ENCODE peak calls at places on chromosomes 1 and 21, in five cellular contexts. Z, L, O, P and I are unnamed samples.
A peak's percentile ranks its signal among the peaks of the same experiment; 100 is the strongest.

GRCh38 chr1:233904979-233905415 is 521 bp downstream of the SLC35F3 start:
- DNase-seq in Z (peak; percentile 72), L (no peak), O (no peak), P (no peak), I (peak; percentile 30)

GRCh38 chr1:207849016-207849415 is 61.9 kb downstream of the CD34 start:
- DNase-seq in Z (no peak), L (no peak), O (no peak), P (no peak), I (no peak)

GRCh38 chr1:168136709-168137514 is at the start of gene GPR161:
- DNase-seq in Z (peak; percentile 72), L (peak; percentile 69), O (no peak), P (peak; percentile 38), I (peak; percentile 61)

GRCh38 chr21:42544544-42544943 is 30.9 kb downstream of the SLC37A1 start:
- DNase-seq in Z (no peak), L (no peak), O (no peak), P (no peak), I (no peak)

GRCh38 chr1:46735708-46736324 is 16.9 kb upstream of the EFCAB14 start:
- DNase-seq in Z (no peak), L (peak; percentile 36), O (no peak), P (peak; percentile 74), I (peak; percentile 69)

GRCh38 chr1:167221126-167221803 is 579 bp downstream of the POU2F1 start:
- DNase-seq in Z (peak; percentile 75), L (no peak), O (no peak), P (no peak), I (peak; percentile 53)

GRCh38 chr1:171286032-171286705 is 27.8 kb upstream of the FMO4 start:
- DNase-seq in Z (no peak), L (no peak), O (no peak), P (peak; percentile 6), I (no peak)

GRCh38 chr1:177243773-177244172 is 73.0 kb downstream of the BRINP2 start:
- DNase-seq in Z (no peak), L (peak; percentile 22), O (no peak), P (no peak), I (no peak)

GRCh38 chr1:114094303-114094663 is 59.4 kb downstream of the SYT6 start:
- DNase-seq in Z (no peak), L (no peak), O (no peak), P (no peak), I (no peak)

GRCh38 chr1:84598846-84599741 is 24.9 kb upstream of the CTBS start:
- DNase-seq in Z (no peak), L (no peak), O (no peak), P (peak; percentile 86), I (no peak)

GRCh38 chr21:20452935-20453334 is 545.3 kb upstream of the NCAM2 start:
- DNase-seq in Z (no peak), L (no peak), O (no peak), P (no peak), I (no peak)

GRCh38 chr1:84742653-84743052 is 52.4 kb upstream of the SSX2IP start:
- DNase-seq in Z (no peak), L (no peak), O (no peak), P (peak; percentile 21), I (no peak)

GRCh38 chr1:175548774-175549173 is 194.6 kb downstream of the TNR start:
- DNase-seq in Z (no peak), L (peak; percentile 36), O (no peak), P (no peak), I (no peak)

GRCh38 chr1:235102993-235103411 is 25.6 kb downstream of the TOMM20 start:
- DNase-seq in Z (peak; percentile 56), L (no peak), O (no peak), P (no peak), I (no peak)

GRCh38 chr1:118459871-118460270 is 274.8 kb upstream of the SPAG17 start:
- DNase-seq in Z (no peak), L (no peak), O (no peak), P (no peak), I (no peak)

GRCh38 chr1:118461154-118461553 is 276.1 kb upstream of the SPAG17 start:
- DNase-seq in Z (no peak), L (no peak), O (no peak), P (no peak), I (no peak)
- TF ChIP-seq CTCF in Z (peak; percentile 52), L (no peak), O (peak; percentile 13), P (peak; percentile 22), I (peak; percentile 49)

GRCh38 chr1:203528098-203528497 is 34.1 kb downstream of the OPTC start:
- DNase-seq in Z (no peak), L (no peak), O (no peak), P (no peak), I (no peak)
- TF ChIP-seq CTCF in Z (peak; percentile 19), L (no peak), O (no peak), P (no peak), I (no peak)

GRCh38 chr1:210397252-210397651 is 68.5 kb downstream of the HHAT start:
- DNase-seq in Z (no peak), L (no peak), O (no peak), P (peak; percentile 62), I (no peak)

GRCh38 chr1:210397681-210398080 is 69.0 kb downstream of the HHAT start:
- DNase-seq in Z (no peak), L (no peak), O (no peak), P (no peak), I (no peak)

GRCh38 chr1:210396541-210396940 is 67.8 kb downstream of the HHAT start:
- DNase-seq in Z (no peak), L (no peak), O (no peak), P (no peak), I (no peak)

GRCh38 chr1:210402560-210402959 is 73.9 kb downstream of the HHAT start:
- DNase-seq in Z (no peak), L (no peak), O (no peak), P (no peak), I (no peak)

GRCh38 chr1:210400043-210400840 is 71.5 kb downstream of the HHAT start:
- DNase-seq in Z (no peak), L (no peak), O (peak; percentile 43), P (peak; percentile 78), I (peak; percentile 62)
- TF ChIP-seq CTCF in Z (peak; percentile 84), L (peak; percentile 71), O (peak; percentile 93), P (peak; percentile 91), I (peak; percentile 64)

GRCh38 chr21:28723666-28724065 is 269.0 kb downstream of the LTN1 start:
- DNase-seq in Z (no peak), L (no peak), O (no peak), P (no peak), I (no peak)

GRCh38 chr21:28725396-28725795 is 267.3 kb downstream of the LTN1 start:
- DNase-seq in Z (no peak), L (no peak), O (no peak), P (no peak), I (no peak)

GRCh38 chr21:28714795-28715464 is 277.7 kb downstream of the LTN1 start:
- DNase-seq in Z (no peak), L (no peak), O (peak; percentile 42), P (peak; percentile 65), I (no peak)

DNA sequence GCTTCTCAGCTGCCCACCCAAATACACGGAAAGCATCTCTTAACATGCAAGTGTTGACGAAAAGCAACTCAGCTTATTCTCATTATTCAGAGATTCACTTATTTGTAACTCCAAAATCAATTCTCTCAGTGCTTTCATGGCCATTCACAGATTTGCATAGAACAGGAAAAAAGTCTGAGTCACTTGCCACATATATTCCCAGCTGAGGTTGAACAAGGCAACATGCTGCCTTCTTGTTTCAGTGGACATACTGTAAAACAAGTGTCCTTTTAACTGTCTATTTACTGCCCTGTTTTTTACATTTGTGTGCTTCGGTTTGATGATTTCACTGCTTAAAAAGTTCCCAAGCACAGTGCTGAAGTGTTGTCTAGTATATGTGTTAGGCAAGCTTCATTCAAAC is 272.9 kb downstream of the LTN1 start:
- DNase-seq in Z (no peak), L (no peak), O (no peak), P (peak; percentile 46), I (no peak)
- TF ChIP-seq CTCF in Z (no peak), L (no peak), O (no peak), P (no peak), I (no peak)

DNA sequence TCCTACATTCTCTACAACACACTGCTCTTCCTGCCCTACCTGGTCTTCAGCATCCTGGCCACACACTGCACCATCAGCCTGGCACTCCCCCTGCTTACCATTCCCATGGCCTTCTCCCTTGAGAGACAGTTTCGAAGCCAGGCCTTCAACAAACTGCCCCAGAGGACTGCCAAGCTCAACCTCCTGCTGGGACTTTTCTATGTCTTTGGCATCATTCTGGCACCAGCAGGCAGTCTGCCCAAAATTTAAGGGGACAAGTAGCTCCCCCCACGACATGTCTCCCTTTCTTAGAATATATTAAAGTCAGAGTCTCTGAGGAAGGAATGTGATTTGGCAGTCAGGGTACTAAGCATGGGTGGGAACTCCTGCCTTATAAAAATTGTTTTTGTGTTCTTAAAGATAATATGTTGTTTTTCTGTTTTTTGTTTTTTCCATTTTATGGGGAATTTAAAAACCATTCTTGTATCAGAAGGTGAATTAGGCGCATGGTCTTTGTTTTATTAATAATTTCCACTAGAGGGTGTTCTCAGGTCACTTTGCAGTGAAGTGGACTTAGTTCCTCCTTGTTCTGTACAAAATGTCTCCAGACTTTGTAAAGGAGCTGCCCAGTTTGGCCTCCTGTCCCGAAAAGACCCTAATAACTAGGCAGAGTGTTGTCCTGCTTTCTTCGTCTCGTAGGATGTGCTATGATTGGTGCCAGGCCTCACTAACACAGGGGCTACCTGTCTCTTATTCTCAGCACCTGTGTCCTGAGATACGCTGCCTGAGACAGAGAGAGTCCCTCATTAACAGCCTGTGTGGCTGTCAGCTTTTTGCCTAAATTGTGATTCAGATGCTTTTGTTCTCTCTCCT is 13.1 kb downstream of the UBIAD1 start:
- DNase-seq in Z (no peak), L (no peak), O (no peak), P (peak; percentile 46), I (no peak)
- TF ChIP-seq CTCF in Z (peak; percentile 67), L (no peak), O (peak; percentile 22), P (peak; percentile 19), I (peak; percentile 11)

GRCh38 chr1:150620919-150621318 is 8.5 kb downstream of the ENSA start:
- DNase-seq in Z (no peak), L (no peak), O (no peak), P (no peak), I (no peak)

GRCh38 chr1:150621497-150622113 is 7.8 kb downstream of the ENSA start:
- DNase-seq in Z (no peak), L (peak; percentile 55), O (peak; percentile 36), P (peak; percentile 86), I (peak; percentile 43)

GRCh38 chr1:150619576-150620509 is 9.6 kb downstream of the ENSA start:
- DNase-seq in Z (no peak), L (peak; percentile 46), O (peak; percentile 36), P (peak; percentile 85), I (no peak)

GRCh38 chr1:150626150-150626549 is 3.3 kb downstream of the ENSA start:
- DNase-seq in Z (no peak), L (no peak), O (no peak), P (no peak), I (no peak)

DNA sequence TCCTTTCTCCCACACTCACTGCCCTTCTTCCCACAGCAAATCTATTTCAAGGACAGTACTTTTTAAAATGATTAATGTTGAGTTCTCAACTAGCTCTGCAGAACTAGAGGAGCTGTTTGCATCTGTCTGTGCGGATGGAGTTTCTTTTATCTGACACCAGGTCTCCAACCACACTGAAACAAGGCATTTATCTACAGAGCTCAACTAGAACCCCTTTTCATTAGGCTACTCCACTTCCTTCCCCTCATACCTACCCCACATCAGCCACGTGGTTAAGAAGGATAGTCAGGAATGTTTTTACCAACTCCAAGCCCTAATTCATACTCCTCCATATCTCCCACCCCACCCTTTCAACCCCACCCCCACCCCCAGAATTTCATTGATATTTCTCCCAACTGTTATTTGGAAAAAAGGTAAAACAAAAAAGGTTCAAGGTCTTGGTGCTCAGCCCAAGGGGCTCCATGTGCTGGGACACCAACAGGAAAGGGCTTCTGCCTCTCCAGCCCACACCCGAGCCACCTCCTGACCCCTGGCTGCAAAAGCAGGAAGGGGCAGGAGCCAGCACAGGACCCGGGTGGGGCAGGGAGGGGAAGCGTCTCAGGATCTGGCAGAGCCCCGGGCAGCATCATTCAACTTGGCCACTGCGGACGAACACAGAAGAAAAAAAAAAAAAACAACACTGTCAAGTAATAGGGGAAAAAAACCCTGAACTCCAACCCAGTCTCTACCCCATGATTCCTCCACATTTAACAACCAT is 7.0 kb downstream of the ENSA start:
- DNase-seq in Z (no peak), L (no peak), O (no peak), P (no peak), I (peak; percentile 52)
- TF ChIP-seq CTCF in Z (no peak), L (no peak), O (peak; percentile 0), P (no peak), I (no peak)